ENCODE peak calls at places on chromosomes 5 and 9, in five cellular contexts. C is cardiac fibroblast, K is body of pancreas, W is WERI-Rb-1, Q is ovary. H is an unnamed sample.

GRCh38 chr9:16191691-16192402 is 639.0 kb downstream of the CCDC171 start:
- DNase-seq in Q (peak; percentile 95), C (peak; percentile 90), K (peak; percentile 53), W (peak; percentile 83), H (peak; percentile 72)

GRCh38 chr5:463952-464351 is 21.0 kb downstream of the EXOC3 start:
- DNase-seq in Q (no peak), K (no peak), C (no peak), W (peak; percentile 5), H (no peak)

GRCh38 chr5:163163858-163164257 is 273.5 kb upstream of the CCNG1 start:
- DNase-seq in C (no peak), K (no peak), Q (no peak), W (no peak), H (no peak)

GRCh38 chr9:97598461-97599288 is 34.5 kb downstream of the TSTD2 start:
- DNase-seq in Q (peak; percentile 72), C (peak; percentile 87), K (peak; percentile 81), W (peak; percentile 88), H (peak; percentile 89)

GRCh38 chr5:115321309-115321708 is 24.9 kb upstream of the CCDC112 start:
- DNase-seq in Q (no peak), K (no peak), C (peak; percentile 42), W (no peak), H (peak; percentile 60)

GRCh38 chr5:41510176-41510831 is at the start of gene PLCXD3:
- DNase-seq in C (peak; percentile 11), K (peak; percentile 48), Q (peak; percentile 70), W (peak; percentile 39), H (peak; percentile 12)

GRCh38 chr5:54985301-54986268 is at the start of gene ESM1:
- DNase-seq in W (no peak), K (no peak), C (peak; percentile 85), Q (no peak), H (peak; percentile 82)

GRCh38 chr5:6704361-6704851 is 8.8 kb upstream of the TENT4A start:
- DNase-seq in Q (peak; percentile 75), W (no peak), K (peak; percentile 58), C (peak; percentile 91), H (peak; percentile 56)

GRCh38 chr5:172939045-172939444 is 20.2 kb upstream of the RPL26L1 start:
- DNase-seq in W (peak; percentile 64), K (no peak), Q (peak; percentile 26), C (peak; percentile 24), H (no peak)

GRCh38 chr5:61331407-61332368 is at the start of gene ZSWIM6:
- DNase-seq in K (peak; percentile 100), Q (peak; percentile 99), W (peak; percentile 98), C (peak; percentile 100), H (peak; percentile 100)

GRCh38 chr9:132283863-132284262 is 70.9 kb downstream of the SETX start:
- DNase-seq in K (no peak), Q (no peak), C (peak; percentile 45), W (no peak), H (peak; percentile 67)

GRCh38 chr9:118439446-118439845 is 735.2 kb downstream of the TLR4 start:
- DNase-seq in C (no peak), W (no peak), K (no peak), Q (no peak), H (no peak)

GRCh38 chr5:40842351-40842750 is 1.2 kb downstream of the CARD6 start:
- DNase-seq in Q (no peak), K (no peak), C (peak; percentile 77), W (no peak), H (peak; percentile 71)

GRCh38 chr9:111566234-111566633 is 33.2 kb downstream of the PTGR1 start:
- DNase-seq in C (peak; percentile 36), K (peak; percentile 14), Q (no peak), W (no peak), H (peak; percentile 7)

GRCh38 chr5:135567661-135568060 is 11.1 kb downstream of the CXCL14 start:
- DNase-seq in Q (no peak), K (no peak), C (no peak), W (no peak), H (peak; percentile 56)

GRCh38 chr9:109830587-109830986 is 50.6 kb downstream of the PALM2AKAP2 start:
- DNase-seq in C (no peak), Q (no peak), K (no peak), W (no peak), H (no peak)

DNA sequence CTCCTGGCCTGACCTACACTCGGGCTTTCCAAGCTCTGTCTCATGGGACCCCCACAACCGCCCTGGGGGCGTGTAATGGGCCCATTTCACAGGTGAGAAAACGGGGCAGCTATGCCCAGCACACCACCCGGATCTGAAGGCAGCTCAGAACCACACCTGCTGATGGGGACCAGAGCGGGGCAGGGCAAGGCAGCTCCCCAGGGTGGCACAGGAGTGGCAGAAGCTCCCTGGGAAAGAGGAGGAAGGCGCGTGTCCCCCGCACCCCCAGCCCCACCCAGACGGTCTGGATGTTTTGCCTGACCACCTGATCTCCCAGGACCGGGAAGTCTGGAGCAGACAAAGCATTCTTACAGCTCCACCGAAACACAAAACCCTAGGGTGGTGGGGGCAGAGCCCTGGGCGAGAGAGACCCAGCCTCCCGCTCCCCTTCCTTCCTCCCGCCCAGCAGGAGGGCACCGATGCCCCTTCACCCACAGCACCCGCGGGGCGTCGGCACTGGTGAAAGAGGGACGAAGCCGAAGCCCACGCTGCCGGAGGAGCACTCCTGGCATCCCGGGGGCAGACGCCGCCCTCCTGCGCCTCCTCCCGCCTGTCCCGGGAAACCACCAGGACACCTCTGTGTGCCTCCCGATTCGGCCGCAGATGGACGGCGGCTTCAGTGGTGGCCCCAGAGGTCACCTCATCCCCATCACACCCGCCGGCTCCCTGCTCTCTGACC is 14.5 kb downstream of the NOTCH1 start:
- DNase-seq in Q (no peak), K (no peak), C (no peak), W (no peak), H (no peak)
- H3K4me3 ChIP-seq in Q (no peak overlapping the region), K (no peak overlapping the region), C (no peak overlapping the region), W (no peak overlapping the region), H (no peak overlapping the region)

GRCh38 chr9:120368799-120369198 is 211.2 kb downstream of the CDK5RAP2 start:
- DNase-seq in K (no peak), C (no peak), Q (no peak), W (no peak), H (no peak)

GRCh38 chr9:120369608-120370220 is 210.3 kb downstream of the CDK5RAP2 start:
- DNase-seq in W (no peak), Q (no peak), C (no peak), K (no peak), H (no peak)

GRCh38 chr9:120363697-120364096 is 216.3 kb downstream of the CDK5RAP2 start:
- DNase-seq in Q (no peak), K (no peak), W (peak; percentile 52), C (no peak), H (no peak)

GRCh38 chr9:120365386-120365785 is 214.6 kb downstream of the CDK5RAP2 start:
- DNase-seq in Q (no peak), C (no peak), K (no peak), W (no peak), H (no peak)

GRCh38 chr9:120366646-120367019 is 213.3 kb downstream of the CDK5RAP2 start:
- DNase-seq in W (no peak), C (peak; percentile 93), K (peak; percentile 60), Q (peak; percentile 68), H (peak; percentile 81)
- TF ChIP-seq CTCF in W (no peak), C (peak; percentile 59), K (no peak), Q (no peak), H (peak; percentile 65)

GRCh38 chr9:92808726-92809451 is 44.3 kb upstream of the BICD2 start:
- DNase-seq in Q (peak; percentile 83), C (peak; percentile 63), W (peak; percentile 80), K (peak; percentile 70), H (peak; percentile 91)
- H3K4me3 ChIP-seq in Q (no peak overlapping the region), C (no peak overlapping the region), W (peak overlapping the region; percentile 29), K (no peak overlapping the region), H (peak overlapping the region; percentile 11)

GRCh38 chr9:13351768-13352386 is 72.4 kb upstream of the MPDZ start:
- DNase-seq in C (peak; percentile 84), Q (no peak), W (no peak), K (no peak), H (peak; percentile 17)
- TF ChIP-seq CTCF in C (peak; percentile 42), Q (peak; percentile 74), W (peak; percentile 5), K (peak; percentile 59), H (peak; percentile 45)

GRCh38 chr5:34486808-34487201 is 169.3 kb upstream of the RAI14 start:
- DNase-seq in C (no peak), K (no peak), W (no peak), Q (no peak), H (no peak)

GRCh38 chr5:34487956-34488355 is 168.2 kb upstream of the RAI14 start:
- DNase-seq in C (no peak), W (no peak), K (no peak), Q (no peak), H (no peak)

GRCh38 chr5:34486160-34486765 is 169.9 kb upstream of the RAI14 start:
- DNase-seq in Q (peak; percentile 88), K (peak; percentile 89), C (peak; percentile 93), W (peak; percentile 82), H (peak; percentile 94)

GRCh38 chr5:34488984-34489383 is 167.1 kb upstream of the RAI14 start:
- DNase-seq in K (no peak), W (no peak), C (no peak), Q (no peak), H (no peak)

DNA sequence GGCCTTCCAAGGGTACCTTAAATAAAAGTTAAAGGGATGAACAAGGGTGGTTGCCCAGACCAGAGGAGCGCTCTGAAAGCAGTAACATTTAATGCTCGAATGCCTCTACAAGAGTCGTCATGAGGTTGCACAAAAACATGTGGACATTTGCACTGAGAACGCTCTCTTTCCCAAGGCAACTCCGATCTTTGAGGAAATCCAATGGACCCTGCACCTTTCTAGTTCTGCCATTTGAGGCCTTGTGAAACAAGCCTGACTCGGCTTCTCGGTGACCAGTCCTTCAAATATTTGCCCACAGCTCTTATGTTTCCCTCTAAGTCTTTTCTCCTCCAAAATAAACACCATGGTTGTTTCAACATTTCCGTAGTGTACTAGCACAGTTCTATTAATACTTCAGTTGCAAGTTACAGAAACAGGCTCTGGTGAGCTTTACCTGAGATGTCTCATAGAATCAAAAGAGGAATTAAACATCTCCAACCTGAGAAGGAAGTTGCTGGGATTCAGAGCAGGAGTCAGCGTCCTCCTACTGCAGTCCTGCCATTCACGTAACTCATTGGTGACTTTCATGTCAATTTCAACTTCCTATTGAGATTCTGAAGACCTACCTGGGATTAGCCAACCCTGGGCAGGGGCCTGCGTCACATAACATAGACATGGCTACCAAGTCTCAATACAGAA is 168.8 kb upstream of the RAI14 start:
- DNase-seq in W (no peak), K (peak; percentile 76), Q (no peak), C (peak; percentile 98), H (peak; percentile 87)
- H3K4me3 ChIP-seq in W (no peak overlapping the region), K (no peak overlapping the region), Q (no peak overlapping the region), C (no peak overlapping the region), H (no peak overlapping the region)

H was measured in foreskin fibroblast.